ENCODE peak calls at places on chromosomes 3 and 15, in seven cellular contexts. G is neural progenitor cell, P is uterus, M is lung, B is BE2C, Y is transverse colon, J is lower lobe of right lung. N is an unnamed sample.
A peak's percentile ranks its signal among the peaks of the same experiment; 100 is the strongest.

GRCh38 chr3:178655488-178655887 is 119.3 kb downstream of the KCNMB2 start:
- DNase-seq in G (no peak), P (no peak), M (no peak), B (no peak), Y (no peak), J (no peak), N (no peak)

GRCh38 chr3:137792633-137793271 is 28.6 kb downstream of the SOX14 start:
- DNase-seq in G (peak; percentile 73), P (no peak), M (no peak), B (no peak), Y (no peak), J (peak; percentile 46), N (peak; percentile 46)

GRCh38 chr15:33132722-33133345 is 61.7 kb downstream of the FMN1 start:
- DNase-seq in G (peak; percentile 64), P (no peak), M (peak; percentile 42), B (peak; percentile 47), Y (peak; percentile 33), J (no peak), N (peak; percentile 64)

GRCh38 chr3:108202080-108202479 is 20.1 kb downstream of the IFT57 start:
- DNase-seq in G (no peak), P (no peak), M (no peak), B (no peak), Y (no peak), J (no peak), N (no peak)

GRCh38 chr15:40763801-40764765 is at the start of gene GCHFR:
- DNase-seq in G (peak; percentile 74), P (peak; percentile 78), M (peak; percentile 80), B (no peak), Y (peak; percentile 90), J (peak; percentile 89), N (peak; percentile 93)

GRCh38 chr3:33636125-33636855 is 81.8 kb downstream of the CLASP2 start:
- DNase-seq in G (peak; percentile 72), P (no peak), M (no peak), B (peak; percentile 11), Y (no peak), J (no peak), N (peak; percentile 19)

GRCh38 chr15:42329161-42329560 is 30.1 kb upstream of the CAPN3 start:
- DNase-seq in G (no peak), P (no peak), M (no peak), B (no peak), Y (no peak), J (no peak), N (no peak)

GRCh38 chr3:143065364-143065763 is 54.2 kb upstream of the CHST2 start:
- DNase-seq in G (no peak), P (no peak), M (no peak), B (no peak), Y (no peak), J (no peak), N (no peak)

GRCh38 chr3:69129531-69129930 is 7.1 kb upstream of the LMOD3 start:
- DNase-seq in G (no peak), P (no peak), M (no peak), B (no peak), Y (no peak), J (no peak), N (no peak)

GRCh38 chr3:134650431-134651346 is at the start of gene KY:
- DNase-seq in G (peak; percentile 77), P (peak; percentile 51), M (no peak), B (peak; percentile 59), Y (peak; percentile 15), J (peak; percentile 60), N (no peak)
- TF ChIP-seq CTCF in G (peak; percentile 25), P (no peak), M (no peak), B (peak; percentile 22), Y (no peak), J (no peak), N (no peak)

GRCh38 chr15:60555814-60556213 is 76.9 kb upstream of the ICE2 start:
- DNase-seq in G (no peak), P (no peak), M (no peak), B (no peak), Y (no peak), J (no peak), N (no peak)
- H3K4me1 ChIP-seq in G (no peaks in the 10 kb centered on the region), P (no peaks in the 10 kb centered on the region), M (peaks cover 10% of the 10 kb centered on the region), B (no peaks in the 10 kb centered on the region), Y (no peaks in the 10 kb centered on the region), J (peaks cover 12% of the 10 kb centered on the region), N (peaks cover 39% of the 10 kb centered on the region)

GRCh38 chr15:77243146-77243545 is 172.2 kb upstream of the TSPAN3 start:
- DNase-seq in G (no peak), P (no peak), M (no peak), B (no peak), Y (no peak), J (no peak), N (no peak)
- H3K4me3 ChIP-seq in G (no peak overlapping the region), P (no peak overlapping the region), M (no peak overlapping the region), B (no peak overlapping the region), Y (no peak overlapping the region), J (no peak overlapping the region), N (no peak overlapping the region)

GRCh38 chr15:49826640-49827281 is 205.9 kb downstream of the DTWD1 start:
- DNase-seq in G (no peak), P (no peak), M (no peak), B (no peak), Y (no peak), J (no peak), N (no peak)
- TF ChIP-seq CTCF in G (no peak), P (no peak), M (no peak), B (no peak), Y (no peak), J (no peak), N (no peak)

N was measured in Caco-2.